ENCODE peak calls at places on chromosomes 11 and 22, in four cellular contexts. J is amygdala; H is activated CD4-positive, CD25-positive, alpha-beta regulatory T cell treated with anti-CD3 and anti-CD28 coated beads, Interleukin-2, amount 50 U/mL, for 16 hours; I is endothelial cell. A is an unnamed sample.

GRCh38 chr22:40324468-40325305 is 21.6 kb upstream of the ADSL start:
- DNase-seq in J (no peak), H (no peak), I (no peak), A (no peak)

GRCh38 chr22:36439481-36440271 is 41.8 kb downstream of the TXN2 start:
- DNase-seq in J (no peak), H (no peak), I (no peak), A (no peak)

GRCh38 chr22:38193580-38193979 is 8.2 kb upstream of the MAFF start:
- DNase-seq in J (no peak), H (no peak), I (no peak), A (no peak)

GRCh38 chr22:19419464-19420178 is 11.9 kb downstream of the HIRA start:
- DNase-seq in J (no peak), H (no peak), I (no peak), A (no peak)

GRCh38 chr11:61378713-61379313 is 13.6 kb upstream of the TMEM216 start:
- DNase-seq in J (no peak), H (no peak), I (no peak), A (no peak)

GRCh38 chr22:23537421-23537820 is 42.7 kb downstream of the IGLL1 start:
- DNase-seq in J (no peak), H (no peak), I (no peak), A (no peak)

GRCh38 chr11:65435330-65435931 is 12.8 kb downstream of the NEAT1 start:
- DNase-seq in J (no peak), H (no peak), I (no peak), A (no peak)

GRCh38 chr11:13343931-13344717 is 66.5 kb downstream of the BMAL1 start:
- DNase-seq in J (no peak), H (peak; percentile 52), I (peak; percentile 75), A (peak; percentile 33)

GRCh38 chr11:32420937-32421532 is 14.3 kb downstream of the WT1 start:
- DNase-seq in J (no peak), H (no peak), I (peak; percentile 22), A (no peak)

A was measured in NCI-H1048.